ENCODE peak calls at places on chromosomes 7 and 10, in six cellular contexts. Q is cardiac fibroblast; A is sciatic nerve; J is activated effector memory CD4-positive, alpha-beta T cell treated with anti-CD3 and anti-CD28 coated beads, Interleukin-2, amount 50 U/mL, for 16 hours; G is SK-N-SH; T is activated CD8-positive, alpha-beta memory T cell treated with anti-CD3 and anti-CD28 coated beads for 48 hours. O is an unnamed sample.

GRCh38 chr10:29616542-29616941 is 18.2 kb downstream of the SVIL start:
- DNase-seq in Q (no peak), A (no peak), J (no peak), G (no peak), T (no peak), O (no peak)

GRCh38 chr10:89783406-89783805 is 82.0 kb downstream of the KIF20B start:
- DNase-seq in Q (peak; percentile 51), A (no peak), J (no peak), G (no peak), T (no peak), O (no peak)

GRCh38 chr10:119762805-119763798 is 37.3 kb downstream of the INPP5F start:
- DNase-seq in Q (no peak), A (no peak), J (no peak), G (no peak), T (no peak), O (no peak)

GRCh38 chr10:116707981-116708380 is 34.4 kb downstream of the HSPA12A start:
- DNase-seq in Q (no peak), A (no peak), J (no peak), G (no peak), T (no peak), O (no peak)

GRCh38 chr7:35707422-35707821 is 12.5 kb upstream of the HERPUD2 start:
- DNase-seq in Q (no peak), A (no peak), J (no peak), G (no peak), T (no peak), O (no peak)

GRCh38 chr10:79932841-79933379 is 16.0 kb downstream of the SFTPD start:
- DNase-seq in Q (no peak), A (no peak), J (no peak), G (no peak), T (no peak), O (no peak)

GRCh38 chr7:143205560-143206293 is 16.1 kb upstream of the TAS2R40 start:
- DNase-seq in Q (no peak), A (no peak), J (no peak), G (no peak), T (no peak), O (no peak)

GRCh38 chr10:103716206-103717160 is 138.9 kb downstream of the SH3PXD2A start:
- DNase-seq in Q (peak; percentile 32), A (no peak), J (no peak), G (no peak), T (no peak), O (no peak)

GRCh38 chr7:7815395-7815794 is 97.0 kb upstream of the RPA3 start:
- DNase-seq in Q (no peak), A (no peak), J (no peak), G (no peak), T (no peak), O (no peak)

GRCh38 chr10:124708246-124708779 is 35.9 kb downstream of the FAM53B start:
- DNase-seq in Q (no peak), A (no peak), J (no peak), G (no peak), T (no peak), O (no peak)

GRCh38 chr7:114921636-114922150 is at the start of gene MDFIC:
- DNase-seq in Q (no peak), A (peak; percentile 63), J (peak; percentile 81), G (peak; percentile 21), T (no peak), O (peak; percentile 41)

GRCh38 chr7:73931502-73931901 is 70.5 kb downstream of the TMEM270 start:
- DNase-seq in Q (no peak), A (no peak), J (no peak), G (no peak), T (no peak), O (no peak)

GRCh38 chr7:148222716-148223115 is 367.9 kb upstream of the C7orf33 start:
- DNase-seq in Q (no peak), A (no peak), J (no peak), G (no peak), T (no peak), O (no peak)

GRCh38 chr7:64887756-64888508 is 15.1 kb upstream of the ZNF273 start:
- DNase-seq in Q (no peak), A (no peak), J (peak; percentile 75), G (peak; percentile 58), T (no peak), O (no peak)

GRCh38 chr10:102243304-102243703 is 2.0 kb upstream of the PITX3 start:
- DNase-seq in Q (peak; percentile 78), A (no peak), J (no peak), G (no peak), T (no peak), O (peak; percentile 17)

GRCh38 chr10:3570855-3571266 is 214.1 kb downstream of the KLF6 start:
- DNase-seq in Q (peak; percentile 37), A (no peak), J (no peak), G (no peak), T (no peak), O (no peak)

GRCh38 chr10:131475803-131476202 is 164.3 kb upstream of the TCERG1L start:
- DNase-seq in Q (no peak), A (no peak), J (no peak), G (no peak), T (no peak), O (no peak)

GRCh38 chr7:39697481-39697880 is 74.1 kb downstream of the RALA start:
- DNase-seq in Q (no peak), A (no peak), J (no peak), G (no peak), T (no peak), O (no peak)

GRCh38 chr7:4809091-4809591 is 33.7 kb downstream of the AP5Z1 start:
- DNase-seq in Q (no peak), A (no peak), J (peak; percentile 73), G (no peak), T (no peak), O (no peak)

GRCh38 chr7:977326-978048 is 2.1 kb upstream of the COX19 start:
- DNase-seq in Q (peak; percentile 22), A (no peak), J (no peak), G (no peak), T (no peak), O (peak; percentile 81)

GRCh38 chr7:39465055-39465929 is 100.9 kb upstream of the YAE1 start:
- DNase-seq in Q (peak; percentile 75), A (peak; percentile 67), J (peak; percentile 66), G (peak; percentile 63), T (no peak), O (peak; percentile 69)

GRCh38 chr7:157944734-157945291 is 608.0 kb downstream of the DNAJB6 start:
- DNase-seq in Q (no peak), A (no peak), J (no peak), G (no peak), T (no peak), O (no peak)

GRCh38 chr7:149714910-149715471 is 58.4 kb downstream of the ZNF467 start:
- DNase-seq in Q (peak; percentile 10), A (no peak), J (peak; percentile 83), G (no peak), T (no peak), O (no peak)

GRCh38 chr7:71824356-71824755 is 587.8 kb downstream of the CALN1 start:
- DNase-seq in Q (no peak), A (no peak), J (no peak), G (no peak), T (no peak), O (no peak)

GRCh38 chr7:155187061-155187785 is 110.5 kb upstream of the INSIG1 start:
- DNase-seq in Q (no peak), A (no peak), J (no peak), G (no peak), T (no peak), O (no peak)

GRCh38 chr7:130180571-130180971 is 24.6 kb downstream of the TMEM209 start:
- DNase-seq in Q (no peak), A (no peak), J (peak; percentile 66), G (no peak), T (no peak), O (no peak)

GRCh38 chr7:40133561-40134427 is 628 bp downstream of the MPLKIP start:
- DNase-seq in Q (peak; percentile 27), A (no peak), J (no peak), G (no peak), T (no peak), O (no peak)

GRCh38 chr7:1679966-1680730 is 10.1 kb downstream of the ELFN1 start:
- DNase-seq in Q (no peak), A (peak; percentile 43), J (peak; percentile 34), G (peak; percentile 20), T (no peak), O (no peak)

GRCh38 chr10:2870654-2871053 is 196.7 kb upstream of the PFKP start:
- DNase-seq in Q (no peak), A (no peak), J (no peak), G (no peak), T (no peak), O (no peak)

GRCh38 chr10:16891375-16892313 is 74.4 kb upstream of the RSU1 start:
- DNase-seq in Q (peak; percentile 76), A (no peak), J (peak; percentile 81), G (peak; percentile 25), T (peak; percentile 14), O (peak; percentile 96)

GRCh38 chr7:42314696-42315095 is 77.7 kb upstream of the GLI3 start:
- DNase-seq in Q (no peak), A (no peak), J (no peak), G (no peak), T (no peak), O (peak; percentile 28)

GRCh38 chr7:44757739-44758138 is 9.1 kb downstream of the ZMIZ2 start:
- DNase-seq in Q (no peak), A (no peak), J (no peak), G (no peak), T (no peak), O (no peak)

GRCh38 chr10:80132299-80133139 is at the start of gene PLAC9:
- DNase-seq in Q (peak; percentile 73), A (no peak), J (peak; percentile 56), G (peak; percentile 83), T (no peak), O (no peak)

GRCh38 chr7:28570970-28571288 is 158.6 kb downstream of the CREB5 start:
- DNase-seq in Q (no peak), A (no peak), J (no peak), G (no peak), T (no peak), O (peak; percentile 92)

GRCh38 chr7:147136369-147136768 is 1019.8 kb downstream of the CNTNAP2 start:
- DNase-seq in Q (no peak), A (no peak), J (no peak), G (no peak), T (no peak), O (no peak)

GRCh38 chr10:70799124-70799523 is 13.9 kb upstream of the TBATA start:
- DNase-seq in Q (no peak), A (no peak), J (no peak), G (no peak), T (no peak), O (no peak)

GRCh38 chr7:149254181-149254858 is 7.7 kb upstream of the ZNF783 start:
- DNase-seq in Q (no peak), A (peak; percentile 42), J (no peak), G (no peak), T (no peak), O (no peak)